ENCODE peak calls at places on chromosomes 13 and 19, in eight cellular contexts. W is transverse colon, K is tibial artery, I is psoas muscle, R is heart right ventricle, O is ovary, Q is thyroid gland, B is left ventricle myocardium inferior. A is an unnamed sample. For H3K4me1, the result is how much of the 10 kb centered on the place peaks cover.

GRCh38 chr19:3358392-3358918 is 7.9 kb upstream of the NFIC start:
- DNase-seq in W (no peak), K (no peak), I (no peak), R (no peak), O (peak), Q (peak), B (no peak), A (no peak)

GRCh38 chr19:30046522-30046921 is 104.5 kb downstream of the URI1 start:
- DNase-seq in W (no peak), K (no peak), I (no peak), R (no peak), O (no peak), Q (no peak), B (no peak), A (no peak)

GRCh38 chr13:53198017-53198416 is 169.4 kb downstream of the OLFM4 start:
- DNase-seq in W (no peak), K (no peak), I (no peak), R (no peak), O (no peak), Q (no peak), B (no peak), A (no peak)

GRCh38 chr19:35291916-35292315 is at the start of gene MAG:
- DNase-seq in W (no peak), K (no peak), I (no peak), R (no peak), O (no peak), Q (no peak), B (no peak), A (no peak)

GRCh38 chr19:38204728-38205127 is 19.3 kb downstream of the DPF1 start:
- DNase-seq in W (no peak), K (no peak), I (no peak), R (no peak), O (no peak), Q (no peak), B (no peak), A (no peak)

GRCh38 chr13:59587971-59588716 is 575.6 kb downstream of the DIAPH3 start:
- DNase-seq in W (no peak), K (no peak), I (no peak), R (no peak), O (no peak), Q (no peak), B (no peak), A (no peak)

GRCh38 chr13:82636119-82636518 is 1246.2 kb downstream of the SLITRK1 start:
- DNase-seq in W (no peak), K (no peak), I (no peak), R (no peak), O (no peak), Q (no peak), B (no peak), A (no peak)

GRCh38 chr19:7976461-7976860 is 29.0 kb downstream of the ELAVL1 start:
- DNase-seq in W (no peak), K (no peak), I (no peak), R (no peak), O (no peak), Q (no peak), B (no peak), A (no peak)

GRCh38 chr13:49638416-49639072 is 10.2 kb downstream of the ARL11 start:
- DNase-seq in W (no peak), K (no peak), I (no peak), R (no peak), O (no peak), Q (no peak), B (no peak), A (no peak)

GRCh38 chr13:73158851-73159250 is 100.0 kb downstream of the KLF5 start:
- DNase-seq in W (no peak), K (no peak), I (no peak), R (no peak), O (no peak), Q (no peak), B (no peak), A (no peak)

GRCh38 chr13:93797463-93797862 is 570.9 kb downstream of the GPC6 start:
- DNase-seq in W (no peak), K (no peak), I (no peak), R (no peak), O (no peak), Q (no peak), B (no peak), A (no peak)

GRCh38 chr13:45225370-45225769 is 24.5 kb upstream of the KCTD4 start:
- DNase-seq in W (no peak), K (no peak), I (no peak), R (no peak), O (no peak), Q (no peak), B (no peak), A (no peak)

GRCh38 chr13:76822691-76823267 is 63.4 kb downstream of the KCTD12 start:
- DNase-seq in W (no peak), K (no peak), I (no peak), R (no peak), O (no peak), Q (no peak), B (no peak), A (no peak)

GRCh38 chr19:48975947-48976847 is 11.1 kb downstream of the FTL start:
- DNase-seq in W (no peak), K (no peak), I (no peak), R (no peak), O (no peak), Q (no peak), B (no peak), A (no peak)

GRCh38 chr13:100235311-100235901 is 146.5 kb downstream of the PCCA start:
- DNase-seq in W (no peak), K (no peak), I (no peak), R (peak), O (no peak), Q (no peak), B (no peak), A (peak)

DNA sequence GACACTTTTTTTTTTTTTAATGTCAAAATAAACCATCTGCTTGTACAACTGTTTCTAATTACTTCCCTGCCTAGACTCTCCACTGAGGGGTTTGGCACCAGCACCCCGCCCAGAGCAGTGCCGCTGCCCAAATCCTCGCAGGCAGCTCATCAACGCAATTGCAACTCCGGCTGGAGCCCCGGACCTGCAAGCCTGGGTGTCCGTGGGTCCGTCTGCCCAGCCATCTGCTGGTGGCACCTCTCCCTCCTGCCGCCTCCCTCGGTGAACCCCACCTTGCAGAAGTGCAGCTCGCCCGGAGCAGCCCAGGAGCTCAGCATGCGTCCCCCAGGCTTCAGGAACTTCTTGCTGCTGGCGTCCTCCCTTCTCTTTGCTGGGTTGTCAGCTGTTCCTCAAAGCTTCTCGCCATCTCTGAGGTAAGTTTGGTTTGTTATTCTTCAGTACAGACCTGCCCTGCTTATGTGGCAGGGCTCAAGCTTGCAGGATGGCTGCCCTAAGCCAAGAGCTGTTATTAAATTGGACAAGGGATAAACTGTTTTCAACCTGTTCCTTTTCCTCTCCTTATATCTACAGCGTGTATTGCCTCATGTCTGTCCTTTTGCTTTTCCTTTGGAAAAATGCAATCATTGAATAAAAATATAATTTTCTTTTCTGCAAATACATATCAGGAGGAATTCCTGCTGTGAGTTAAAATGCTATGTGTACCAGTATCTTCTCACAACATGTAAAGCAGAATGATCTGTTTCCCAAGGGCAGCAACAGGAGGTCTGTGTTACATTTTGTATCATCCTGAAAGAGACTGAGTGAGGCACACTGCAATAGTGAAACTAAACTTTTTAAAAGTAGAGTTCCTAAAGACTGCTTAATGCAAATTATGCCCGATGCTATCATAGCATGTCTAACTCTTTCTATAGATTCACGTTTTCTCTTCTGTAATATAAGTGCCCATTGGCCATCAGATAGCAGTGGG is at the start of gene ITGBL1:
- DNase-seq in W (no peak), K (peak), I (peak), R (no peak), O (no peak), Q (no peak), B (peak), A (no peak)
- H3K4me3 ChIP-seq in W (no peak), K (peak), I (peak), R (peak), O (peak), Q (no peak), B (peak), A (peak)

GRCh38 chr19:31146546-31147183 is 202.6 kb downstream of the TSHZ3 start:
- DNase-seq in W (no peak), K (no peak), I (no peak), R (no peak), O (no peak), Q (no peak), B (no peak), A (no peak)
- TF ChIP-seq CTCF in W (no peak), K (no peak), I (no peak), R (no peak), O (no peak), Q (no peak), B (no peak), A (no peak)

DNA sequence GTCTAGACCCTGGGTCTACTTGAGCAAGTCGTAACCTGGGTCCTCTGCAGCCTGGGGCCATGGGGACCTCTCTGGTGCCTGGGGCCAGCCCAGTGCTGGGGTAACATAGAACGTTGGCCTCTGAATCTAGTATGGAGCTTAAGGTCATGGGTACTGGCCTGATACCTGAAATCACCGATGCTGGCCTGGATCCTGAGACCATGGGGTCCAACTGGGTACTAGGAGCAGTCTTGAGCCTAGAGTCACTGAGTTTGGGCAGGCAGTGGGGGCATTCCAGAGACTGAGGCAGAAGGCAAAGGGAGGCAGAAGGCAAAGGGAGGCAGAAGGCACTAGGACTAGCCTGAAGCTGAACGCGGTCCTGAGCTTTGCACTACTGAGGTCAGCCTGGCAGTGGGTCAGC is 1121.1 kb upstream of the PRR20A start:
- DNase-seq in W (no peak), K (no peak), I (peak), R (no peak), O (no peak), Q (no peak), B (no peak), A (no peak)
- H3K4me1 ChIP-seq in W (under half), K (under half), I (under half), R (under half), O (under half), Q (under half), B (under half), A (under half)

GRCh38 chr19:55369651-55370304 is 485 bp downstream of the IL11 start:
- DNase-seq in W (no peak), K (no peak), I (no peak), R (no peak), O (no peak), Q (no peak), B (no peak), A (no peak)
- H3K4me3 ChIP-seq in W (no peak), K (no peak), I (peak), R (peak), O (no peak), Q (no peak), B (peak), A (no peak)

A was measured in tibial nerve.